ENCODE peak calls at places on chromosome 12, in eight cellular contexts. K is astrocyte, M is A549, J is tibial artery, E is psoas muscle, X is cardiac muscle cell, C is keratinocyte, V is IMR-90. A is an unnamed sample.
A peak's percentile ranks its signal among the peaks of the same experiment; 100 is the strongest.

GRCh38 chr12:58732894-58733293 is 187.4 kb downstream of the LRIG3 start:
- DNase-seq in V (peak; percentile 17), E (no peak), M (no peak), J (no peak), X (no peak), K (peak; percentile 58), C (no peak), A (no peak)

GRCh38 chr12:75482636-75483035 is 2.1 kb downstream of the GLIPR1 start:
- DNase-seq in J (no peak), V (no peak), K (no peak), C (no peak), M (no peak), E (no peak), X (no peak), A (no peak)

GRCh38 chr12:88866881-88867280 is 286.6 kb upstream of the KITLG start:
- DNase-seq in K (no peak), X (no peak), E (no peak), C (no peak), J (no peak), M (no peak), V (no peak), A (no peak)

GRCh38 chr12:108605000-108605689 is 7.3 kb upstream of the TMEM119 start:
- DNase-seq in K (no peak), C (no peak), M (no peak), V (no peak), E (no peak), X (no peak), J (no peak), A (no peak)

GRCh38 chr12:6180300-6181051 is 19.7 kb upstream of the CD9 start:
- DNase-seq in X (no peak), K (peak; percentile 61), E (peak; percentile 72), C (no peak), M (peak; percentile 43), J (peak; percentile 86), V (peak; percentile 86), A (peak; percentile 84)

GRCh38 chr12:62632521-62632920 is 165.9 kb downstream of the MON2 start:
- DNase-seq in E (peak; percentile 56), X (no peak), J (peak; percentile 56), K (peak; percentile 25), M (no peak), C (no peak), V (no peak), A (peak; percentile 82)

GRCh38 chr12:92257261-92257660 is 111.6 kb upstream of the BTG1 start:
- DNase-seq in C (no peak), E (no peak), V (no peak), J (no peak), K (no peak), X (no peak), M (no peak), A (no peak)

GRCh38 chr12:119627686-119628085 is 34.1 kb downstream of the TMEM233 start:
- DNase-seq in E (no peak), C (no peak), J (no peak), K (no peak), X (no peak), V (no peak), M (no peak), A (no peak)

GRCh38 chr12:131066207-131066885 is 112.6 kb downstream of the ADGRD1 start:
- DNase-seq in M (no peak), X (no peak), J (peak; percentile 17), C (no peak), K (no peak), E (no peak), V (no peak), A (peak; percentile 74)

GRCh38 chr12:124545508-124546418 is 21.6 kb downstream of the NCOR2 start:
- DNase-seq in M (no peak), C (no peak), E (no peak), J (no peak), V (peak; percentile 43), K (peak; percentile 88), X (no peak), A (peak; percentile 78)

GRCh38 chr12:119288559-119288958 is 46.0 kb upstream of the CCDC60 start:
- DNase-seq in J (no peak), C (no peak), V (no peak), M (no peak), E (no peak), K (no peak), X (no peak), A (no peak)

DNA sequence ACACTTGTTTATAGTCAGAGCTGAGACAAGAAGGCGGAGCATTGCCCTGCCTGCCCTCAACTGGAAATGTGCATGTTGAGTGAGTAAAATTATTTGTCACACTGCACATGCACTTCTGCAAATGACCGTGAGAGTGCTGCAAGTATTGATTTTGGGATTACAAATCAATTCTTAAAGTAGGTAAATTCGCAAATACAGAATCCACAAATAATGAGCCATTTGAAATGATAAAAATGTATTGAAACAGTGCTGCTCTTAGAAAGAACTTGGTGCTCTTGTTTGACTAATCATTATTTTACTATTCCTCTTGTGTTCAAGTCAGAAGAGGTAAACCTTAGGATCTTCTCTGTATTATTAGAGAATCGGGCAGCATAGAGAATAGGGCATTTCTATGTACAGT is 34.9 kb downstream of the CFAP251 start:
- DNase-seq in V (no peak), C (no peak), J (no peak), K (no peak), M (no peak), X (no peak), E (no peak), A (no peak)
- H3K4me3 ChIP-seq in V (no peak overlapping the region), C (no peak overlapping the region), J (no peak overlapping the region), K (no peak overlapping the region), M (no peak overlapping the region), X (no peak overlapping the region), E (no peak overlapping the region), A (no peak overlapping the region)

GRCh38 chr12:132488127-132489077 is 1.5 kb upstream of the FBRSL1 start:
- DNase-seq in K (no peak), E (peak; percentile 11), M (no peak), X (no peak), J (peak; percentile 48), V (no peak), C (no peak), A (no peak)
- H3K4me3 ChIP-seq in K (no peak overlapping the region), E (peak overlapping the region; percentile 78), M (peak overlapping the region; percentile 100), X (no peak overlapping the region), J (peak overlapping the region; percentile 79), V (no peak overlapping the region), C (no peak overlapping the region), A (no peak overlapping the region)

GRCh38 chr12:84036912-84037311 is 875.7 kb downstream of the SLC6A15 start:
- DNase-seq in J (no peak), X (no peak), K (no peak), M (no peak), E (no peak), C (no peak), V (no peak), A (no peak)

GRCh38 chr12:84034891-84035290 is 877.7 kb downstream of the SLC6A15 start:
- DNase-seq in J (no peak), V (peak; percentile 6), C (no peak), E (no peak), M (no peak), K (no peak), X (no peak), A (no peak)

GRCh38 chr12:84038241-84038640 is 874.4 kb downstream of the SLC6A15 start:
- DNase-seq in X (no peak), C (no peak), V (no peak), J (no peak), M (no peak), E (no peak), K (no peak), A (peak; percentile 42)

GRCh38 chr12:84035766-84036165 is 876.8 kb downstream of the SLC6A15 start:
- DNase-seq in V (no peak), X (no peak), J (no peak), E (no peak), M (no peak), C (no peak), K (no peak), A (no peak)

GRCh38 chr12:84033162-84033561 is 879.4 kb downstream of the SLC6A15 start:
- DNase-seq in K (no peak), J (no peak), M (no peak), E (no peak), C (no peak), X (no peak), V (no peak), A (no peak)
- H3K4me3 ChIP-seq in K (no peak overlapping the region), J (no peak overlapping the region), M (no peak overlapping the region), E (no peak overlapping the region), C (no peak overlapping the region), X (no peak overlapping the region), V (no peak overlapping the region), A (no peak overlapping the region)

DNA sequence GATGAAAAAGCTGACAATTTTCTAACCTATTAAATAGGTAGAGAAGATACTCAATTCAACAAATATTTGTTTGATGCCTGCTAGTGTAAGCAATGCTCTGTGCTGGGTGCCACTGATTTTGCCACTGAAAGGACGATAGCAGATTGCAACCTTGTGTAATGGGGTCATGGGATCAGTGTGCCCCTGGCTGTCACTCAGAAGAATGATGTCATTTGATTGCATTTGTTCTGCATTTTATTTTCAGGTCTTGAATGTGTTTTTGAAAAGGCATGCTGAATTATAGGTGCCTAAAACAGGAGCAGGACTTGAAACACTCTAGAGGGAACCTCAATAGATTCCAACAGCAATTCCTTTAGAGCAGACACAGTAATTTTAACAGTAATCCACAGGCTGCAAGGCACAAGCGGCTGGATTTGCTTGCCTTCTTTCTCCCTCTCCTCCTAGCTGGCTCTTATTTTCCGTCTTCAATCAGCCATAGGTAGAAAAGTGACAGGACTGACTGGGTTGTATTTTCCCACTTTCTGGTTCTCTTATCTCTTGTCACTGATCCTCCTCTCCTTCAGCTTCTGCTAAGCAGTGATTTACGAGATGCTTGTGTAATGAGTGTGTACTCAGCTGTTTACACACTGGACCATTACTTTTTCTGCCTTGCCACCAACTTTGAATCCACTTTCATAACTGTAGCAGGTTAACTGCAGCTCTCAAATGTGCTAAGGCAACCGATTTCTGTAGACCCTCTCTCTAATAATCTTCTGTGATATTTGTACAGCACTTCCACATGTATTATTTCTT is 4.1 kb downstream of the PLXNC1 start:
- DNase-seq in C (no peak), M (no peak), K (no peak), V (no peak), J (no peak), E (no peak), X (no peak), A (no peak)
- H3K4me3 ChIP-seq in C (no peak overlapping the region), M (no peak overlapping the region), K (no peak overlapping the region), V (no peak overlapping the region), J (no peak overlapping the region), E (no peak overlapping the region), X (no peak overlapping the region), A (no peak overlapping the region)

A was measured in aorta.